ENCODE peak calls at places on chromosomes 3 and 15, in four cellular contexts. N, A, C and D are unnamed samples.
A peak's percentile ranks its signal among the peaks of the same experiment; 100 is the strongest.

GRCh38 chr3:61857297-61857696 is 295.9 kb downstream of the PTPRG start:
- DNase-seq in A (no peak), N (no peak), C (no peak), D (no peak)

GRCh38 chr3:72890166-72890925 is 2.5 kb downstream of the GXYLT2 start:
- DNase-seq in N (no peak), C (no peak), A (no peak), D (no peak)

GRCh38 chr3:59866076-59866475 is 816.3 kb upstream of the CFAP20DC start:
- DNase-seq in A (no peak), C (no peak), N (no peak), D (no peak)

GRCh38 chr3:110767838-110768237 is 303.8 kb upstream of the NECTIN3 start:
- DNase-seq in C (no peak), N (no peak), A (no peak), D (no peak)

GRCh38 chr3:166554006-166554405 is 716.8 kb upstream of the BCHE start:
- DNase-seq in A (no peak), N (no peak), C (no peak), D (no peak)

GRCh38 chr3:132135628-132136333 is 101.0 kb upstream of the CPNE4 start:
- DNase-seq in C (peak; percentile 96), A (no peak), N (no peak), D (no peak)

GRCh38 chr3:11221818-11222217 is 50.4 kb upstream of the ATG7 start:
- DNase-seq in N (no peak), C (no peak), A (no peak), D (no peak)

GRCh38 chr3:40355410-40355809 is 31.6 kb upstream of the ENTPD3 start:
- DNase-seq in A (no peak), C (no peak), N (no peak), D (no peak)

GRCh38 chr15:90674476-90674875 is 42.7 kb upstream of the BLM start:
- DNase-seq in C (no peak), A (no peak), N (no peak), D (no peak)

GRCh38 chr15:61379005-61379404 is 149.9 kb upstream of the RORA start:
- DNase-seq in C (no peak), N (no peak), A (no peak), D (no peak)

GRCh38 chr3:4721511-4721911 is 228.4 kb downstream of the ITPR1 start:
- DNase-seq in C (peak; percentile 72), A (no peak), N (no peak), D (no peak)

GRCh38 chr3:82927309-82928253 is 1166.1 kb upstream of the GBE1 start:
- DNase-seq in A (no peak), C (no peak), N (no peak), D (no peak)

GRCh38 chr3:72100626-72101187 is 315.8 kb upstream of the PROK2 start:
- DNase-seq in A (peak; percentile 34), C (peak; percentile 86), N (peak; percentile 89), D (peak; percentile 34)

GRCh38 chr15:90414408-90415028 is 26.5 kb downstream of the IQGAP1 start:
- DNase-seq in N (no peak), C (peak; percentile 66), A (no peak), D (no peak)

GRCh38 chr15:50247819-50248650 is 17.5 kb downstream of the HDC start:
- DNase-seq in C (no peak), N (no peak), A (no peak), D (no peak)

GRCh38 chr3:129621626-129622417 is 15.3 kb upstream of the PLXND1 start:
- DNase-seq in C (no peak), N (no peak), A (no peak), D (no peak)

GRCh38 chr3:8324727-8325126 is 176.9 kb upstream of the LMCD1 start:
- DNase-seq in C (peak; percentile 5), N (peak; percentile 26), A (no peak), D (peak; percentile 66)